ENCODE peak calls at places on chromosomes 5 and 9, in nine cellular contexts. P is transverse colon, O is bronchial epithelial cell, M is fibroblast of villous mesenchyme, G is lower leg skin, L is spleen, W is stomach, B is fibroblast of pulmonary artery, R is fibroblast of lung. Z is an unnamed sample.

GRCh38 chr9:100322954-100323536 is 29.7 kb downstream of the TEX10 start:
- DNase-seq in O (peak; percentile 40), R (peak; percentile 60), P (no peak), L (no peak), W (peak; percentile 38), G (no peak), M (peak; percentile 60), B (peak; percentile 65), Z (peak; percentile 38)

GRCh38 chr9:134551657-134552348 is 89.8 kb upstream of the COL5A1 start:
- DNase-seq in O (peak; percentile 13), P (no peak), B (peak; percentile 75), L (peak; percentile 69), W (no peak), G (no peak), R (peak; percentile 83), M (peak; percentile 96), Z (peak; percentile 87)

GRCh38 chr9:132792547-132792946 is 85.5 kb downstream of the AK8 start:
- DNase-seq in B (no peak), P (no peak), G (no peak), L (no peak), M (no peak), R (no peak), O (no peak), W (no peak), Z (no peak)

GRCh38 chr5:134247411-134247810 is 21.5 kb upstream of the PPP2CA start:
- DNase-seq in G (no peak), O (peak; percentile 99), R (peak; percentile 93), B (peak; percentile 92), P (no peak), L (no peak), W (no peak), M (peak; percentile 92), Z (peak; percentile 85)

GRCh38 chr5:177994561-177995190 is 1.4 kb downstream of the PROP1 start:
- DNase-seq in W (no peak), R (no peak), O (no peak), G (no peak), P (no peak), B (no peak), M (no peak), L (no peak), Z (no peak)

GRCh38 chr9:12718482-12719026 is 25.4 kb downstream of the TYRP1 start:
- DNase-seq in L (no peak), R (peak; percentile 42), G (no peak), W (no peak), O (peak; percentile 61), B (peak; percentile 61), P (no peak), M (peak; percentile 72), Z (peak; percentile 77)

GRCh38 chr9:121059998-121060636 is 10.0 kb upstream of the C5 start:
- DNase-seq in M (peak; percentile 79), B (peak; percentile 82), R (peak; percentile 83), L (no peak), P (no peak), G (peak; percentile 27), W (no peak), O (peak; percentile 69), Z (peak; percentile 56)

GRCh38 chr5:93789173-93790070 is 48.0 kb upstream of the POU5F2 start:
- DNase-seq in P (no peak), O (peak; percentile 80), W (no peak), B (peak; percentile 46), R (peak; percentile 90), M (peak; percentile 75), L (no peak), G (no peak), Z (peak; percentile 61)

GRCh38 chr5:10073705-10074104 is 176.0 kb downstream of the ATPSCKMT start:
- DNase-seq in P (no peak), M (no peak), L (no peak), W (no peak), G (no peak), B (no peak), R (no peak), O (no peak), Z (no peak)

GRCh38 chr5:38595149-38595725 is 38.8 kb upstream of the LIFR start:
- DNase-seq in W (no peak), G (no peak), B (peak; percentile 79), O (peak; percentile 46), P (no peak), M (peak; percentile 59), L (peak; percentile 58), R (peak; percentile 22), Z (peak; percentile 91)

GRCh38 chr9:83266618-83267543 is 203.9 kb upstream of the RASEF start:
- DNase-seq in O (peak; percentile 22), R (no peak), P (no peak), G (no peak), B (peak; percentile 44), M (peak; percentile 1), W (no peak), L (no peak), Z (no peak)

GRCh38 chr5:33772276-33772990 is 119.4 kb downstream of the ADAMTS12 start:
- DNase-seq in G (no peak), M (peak; percentile 75), B (peak; percentile 77), P (no peak), L (no peak), R (peak; percentile 80), W (no peak), O (peak; percentile 42), Z (peak; percentile 40)

GRCh38 chr9:135479469-135480052 is at the start of gene PPP1R26:
- DNase-seq in W (peak; percentile 48), B (no peak), L (no peak), G (no peak), M (no peak), O (no peak), R (no peak), P (peak; percentile 42), Z (no peak)

GRCh38 chr9:113756476-113757198 is 119.5 kb upstream of the ZNF618 start:
- DNase-seq in L (no peak), O (no peak), P (no peak), R (no peak), G (no peak), M (no peak), W (no peak), B (peak; percentile 9), Z (no peak)

GRCh38 chr9:105911104-105911911 is 217.0 kb downstream of the TMEM38B start:
- DNase-seq in R (no peak), O (peak; percentile 18), G (no peak), W (no peak), B (peak; percentile 3), P (no peak), L (no peak), M (no peak), Z (peak; percentile 20)

GRCh38 chr5:32245742-32246141 is 67.0 kb downstream of the MTMR12 start:
- DNase-seq in L (no peak), P (no peak), W (no peak), O (no peak), G (no peak), M (no peak), R (no peak), B (no peak), Z (no peak)

GRCh38 chr5:77065256-77065655 is 21.8 kb downstream of the ZBED3 start:
- DNase-seq in P (no peak), W (no peak), O (no peak), L (no peak), R (no peak), M (no peak), B (no peak), G (no peak), Z (no peak)

GRCh38 chr5:16392718-16393117 is 72.9 kb downstream of the ZNF622 start:
- DNase-seq in R (no peak), P (no peak), G (no peak), O (no peak), M (peak; percentile 6), L (no peak), B (peak; percentile 35), W (no peak), Z (no peak)

GRCh38 chr5:35131723-35132122 is 84.0 kb upstream of the AGXT2 start:
- DNase-seq in P (no peak), M (no peak), R (no peak), W (no peak), B (no peak), O (no peak), L (no peak), G (no peak), Z (no peak)

GRCh38 chr9:134775552-134775951 is 105.1 kb upstream of the FCN2 start:
- DNase-seq in P (no peak), M (peak; percentile 87), G (no peak), B (peak; percentile 20), R (peak; percentile 67), W (no peak), O (no peak), L (no peak), Z (peak; percentile 33)

GRCh38 chr5:72472666-72473422 is 34.4 kb downstream of the ZNF366 start:
- DNase-seq in L (no peak), W (no peak), O (no peak), M (no peak), R (no peak), G (no peak), P (no peak), B (peak; percentile 62), Z (no peak)

GRCh38 chr9:21583628-21584027 is 101.5 kb upstream of the IFNE start:
- DNase-seq in W (no peak), O (no peak), P (no peak), G (no peak), B (no peak), R (no peak), M (no peak), L (no peak), Z (no peak)
- H3K4me3 ChIP-seq in W (no peak overlapping the region), O (no peak overlapping the region), P (no peak overlapping the region), G (no peak overlapping the region), B (no peak overlapping the region), R (no peak overlapping the region), M (no peak overlapping the region), L (no peak overlapping the region), Z (no peak overlapping the region)

GRCh38 chr9:93458702-93459101 is 5.3 kb upstream of the FAM120AOS start:
- DNase-seq in G (no peak), W (no peak), R (peak; percentile 36), M (peak; percentile 39), L (no peak), O (peak; percentile 29), P (no peak), B (no peak), Z (no peak)
- TF ChIP-seq CTCF in G (no peak), W (no peak), R (no peak), M (no peak), L (no peak), O (no peak), P (no peak), B (no peak), Z (no peak)

GRCh38 chr9:126478216-126478981 is 135.3 kb upstream of the LMX1B start:
- DNase-seq in M (no peak), G (no peak), P (no peak), W (no peak), R (no peak), O (no peak), L (no peak), B (no peak), Z (no peak)
- H3K4me3 ChIP-seq in M (no peak overlapping the region), G (no peak overlapping the region), P (no peak overlapping the region), W (no peak overlapping the region), R (no peak overlapping the region), O (no peak overlapping the region), L (no peak overlapping the region), B (no peak overlapping the region), Z (no peak overlapping the region)

GRCh38 chr5:37043693-37044092 is 167.1 kb downstream of the NIPBL start:
- DNase-seq in W (no peak), B (peak; percentile 31), G (no peak), R (no peak), L (no peak), M (no peak), O (no peak), P (no peak), Z (no peak)
- TF ChIP-seq CTCF in W (no peak), B (peak; percentile 38), G (no peak), R (no peak), L (no peak), M (peak; percentile 15), O (no peak), P (no peak), Z (no peak)

GRCh38 chr9:25964239-25964638 is 286.0 kb upstream of the TUSC1 start:
- DNase-seq in P (no peak), O (peak; percentile 38), M (peak; percentile 49), B (peak; percentile 85), L (no peak), G (no peak), R (peak; percentile 73), W (no peak), Z (peak; percentile 69)
- H3K4me3 ChIP-seq in P (no peak overlapping the region), O (no peak overlapping the region), M (no peak overlapping the region), B (no peak overlapping the region), L (no peak overlapping the region), G (no peak overlapping the region), R (no peak overlapping the region), W (no peak overlapping the region), Z (no peak overlapping the region)